ENCODE peak calls at places on chromosomes 6 and 20, in ten cellular contexts. S, U, J, H, Y, L, N, K, O and Q are unnamed samples.

GRCh38 chr20:23446505-23446904 is 6.2 kb downstream of the CST11 start:
- DNase-seq in S (no peak), U (peak; percentile 66), J (no peak), H (peak; percentile 35), Y (peak; percentile 71), L (peak; percentile 64), N (peak; percentile 72), K (peak; percentile 21), O (peak; percentile 48), Q (peak; percentile 82)

GRCh38 chr20:63280371-63280770 is 7.8 kb downstream of the ARFGAP1 start:
- DNase-seq in S (no peak), U (no peak), J (no peak), H (no peak), Y (no peak), L (no peak), N (no peak), K (no peak), O (no peak), Q (no peak)

GRCh38 chr6:130140084-130140483 is 82.7 kb downstream of the SAMD3 start:
- DNase-seq in S (no peak), U (no peak), J (no peak), H (no peak), Y (no peak), L (peak; percentile 53), N (no peak), K (peak; percentile 28), O (no peak), Q (no peak)

GRCh38 chr6:56514395-56514794 is 128.3 kb downstream of the DST start:
- DNase-seq in S (no peak), U (no peak), J (no peak), H (no peak), Y (no peak), L (peak; percentile 24), N (no peak), K (peak; percentile 23), O (no peak), Q (no peak)

GRCh38 chr20:50039706-50040431 is 57.1 kb downstream of the SNAI1 start:
- DNase-seq in S (no peak), U (no peak), J (no peak), H (no peak), Y (peak; percentile 30), L (no peak), N (no peak), K (no peak), O (peak; percentile 19), Q (no peak)

GRCh38 chr6:53813096-53813495 is 18.3 kb downstream of the LRRC1 start:
- DNase-seq in S (no peak), U (no peak), J (no peak), H (no peak), Y (no peak), L (no peak), N (no peak), K (no peak), O (no peak), Q (no peak)

GRCh38 chr6:170010665-170011232 is 259.3 kb downstream of the ERMARD start:
- DNase-seq in S (no peak), U (no peak), J (no peak), H (no peak), Y (no peak), L (no peak), N (no peak), K (no peak), O (no peak), Q (no peak)

GRCh38 chr6:112806163-112806900 is 459.2 kb downstream of the RFPL4B start:
- DNase-seq in S (no peak), U (no peak), J (no peak), H (no peak), Y (no peak), L (no peak), N (no peak), K (peak; percentile 80), O (peak; percentile 60), Q (no peak)

GRCh38 chr20:46285740-46286139 is 22.6 kb downstream of the CDH22 start:
- DNase-seq in S (no peak), U (no peak), J (no peak), H (no peak), Y (no peak), L (no peak), N (no peak), K (no peak), O (no peak), Q (no peak)

GRCh38 chr6:138454976-138455706 is 44.2 kb downstream of the NHSL1 start:
- DNase-seq in S (no peak), U (no peak), J (peak; percentile 52), H (no peak), Y (no peak), L (no peak), N (no peak), K (no peak), O (peak; percentile 29), Q (no peak)

GRCh38 chr6:90401933-90402830 is 105.5 kb upstream of the BACH2 start:
- DNase-seq in S (no peak), U (no peak), J (no peak), H (no peak), Y (no peak), L (no peak), N (no peak), K (peak; percentile 7), O (no peak), Q (no peak)

GRCh38 chr6:17179246-17180073 is 77.6 kb downstream of the STMND1 start:
- DNase-seq in S (no peak), U (no peak), J (no peak), H (no peak), Y (no peak), L (peak; percentile 23), N (no peak), K (peak; percentile 68), O (peak; percentile 67), Q (no peak)

GRCh38 chr6:126720326-126720725 is 380.4 kb downstream of the CENPW start:
- DNase-seq in S (no peak), U (no peak), J (no peak), H (no peak), Y (no peak), L (no peak), N (no peak), K (peak; percentile 52), O (peak; percentile 26), Q (no peak)

GRCh38 chr6:37980222-37980595 is 160.7 kb downstream of the ZFAND3 start:
- DNase-seq in S (no peak), U (no peak), J (no peak), H (no peak), Y (no peak), L (no peak), N (no peak), K (no peak), O (no peak), Q (no peak)

GRCh38 chr6:166490671-166491500 is 95.6 kb downstream of the RAMACL start:
- DNase-seq in S (no peak), U (no peak), J (no peak), H (no peak), Y (peak; percentile 36), L (peak; percentile 80), N (no peak), K (peak; percentile 86), O (peak; percentile 88), Q (no peak)

GRCh38 chr20:35742741-35743523 is 872 bp upstream of the RBM39 start:
- DNase-seq in S (no peak), U (no peak), J (no peak), H (no peak), Y (peak; percentile 83), L (peak; percentile 25), N (no peak), K (no peak), O (peak; percentile 30), Q (peak; percentile 69)

GRCh38 chr20:910840-911770 is 5.0 kb downstream of the ANGPT4 start:
- DNase-seq in S (no peak), U (no peak), J (no peak), H (no peak), Y (no peak), L (peak; percentile 59), N (no peak), K (peak; percentile 10), O (peak; percentile 19), Q (no peak)